ENCODE peak calls at places on chromosome 7, in seven cellular contexts. One of them, this sample, is unnamed.

GRCh38 chr7:468681-469590 is 50.7 kb downstream of the PDGFA start:
- DNase-seq in glutamatergic neuron: no peak
- DNase-seq in IMR-90: peak
- DNase-seq in choroid plexus epithelial cell: peak
- DNase-seq in colonic mucosa: no peak
- DNase-seq in body of pancreas: peak
- DNase-seq in HepG2: no peak
- DNase-seq in this sample: no peak

GRCh38 chr7:3037259-3037658 is 6.4 kb downstream of the CARD11 start:
- DNase-seq in colonic mucosa: no peak
- DNase-seq in HepG2: no peak
- DNase-seq in IMR-90: no peak
- DNase-seq in glutamatergic neuron: no peak
- DNase-seq in body of pancreas: no peak
- DNase-seq in choroid plexus epithelial cell: no peak
- DNase-seq in this sample: no peak

GRCh38 chr7:33979807-33980355 is 74.5 kb downstream of the BMPER start:
- DNase-seq in colonic mucosa: no peak
- DNase-seq in IMR-90: peak
- DNase-seq in HepG2: peak
- DNase-seq in choroid plexus epithelial cell: peak
- DNase-seq in body of pancreas: no peak
- DNase-seq in glutamatergic neuron: no peak
- DNase-seq in this sample: peak

GRCh38 chr7:155228459-155228845 is 69.2 kb upstream of the INSIG1 start:
- DNase-seq in colonic mucosa: no peak
- DNase-seq in IMR-90: peak
- DNase-seq in body of pancreas: no peak
- DNase-seq in choroid plexus epithelial cell: no peak
- DNase-seq in glutamatergic neuron: no peak
- DNase-seq in HepG2: no peak
- DNase-seq in this sample: no peak

GRCh38 chr7:2639994-2640830 is 8.4 kb downstream of the TTYH3 start:
- DNase-seq in glutamatergic neuron: peak
- DNase-seq in HepG2: no peak
- DNase-seq in IMR-90: no peak
- DNase-seq in colonic mucosa: no peak
- DNase-seq in body of pancreas: peak
- DNase-seq in choroid plexus epithelial cell: no peak
- DNase-seq in this sample: no peak

GRCh38 chr7:91193141-91193540 is 71.1 kb upstream of the FZD1 start:
- DNase-seq in choroid plexus epithelial cell: peak
- DNase-seq in glutamatergic neuron: no peak
- DNase-seq in IMR-90: peak
- DNase-seq in colonic mucosa: no peak
- DNase-seq in body of pancreas: no peak
- DNase-seq in HepG2: no peak
- DNase-seq in this sample: no peak

GRCh38 chr7:133253522-133253882 is 624 bp downstream of the EXOC4 start:
- DNase-seq in HepG2: peak
- DNase-seq in glutamatergic neuron: no peak
- DNase-seq in choroid plexus epithelial cell: peak
- DNase-seq in colonic mucosa: peak
- DNase-seq in body of pancreas: peak
- DNase-seq in IMR-90: peak
- DNase-seq in this sample: no peak

GRCh38 chr7:35716038-35716803 is 21.3 kb upstream of the HERPUD2 start:
- DNase-seq in HepG2: no peak
- DNase-seq in colonic mucosa: no peak
- DNase-seq in IMR-90: peak
- DNase-seq in glutamatergic neuron: no peak
- DNase-seq in choroid plexus epithelial cell: peak
- DNase-seq in body of pancreas: peak
- DNase-seq in this sample: no peak

GRCh38 chr7:72077776-72078175 is 334.4 kb downstream of the CALN1 start:
- DNase-seq in HepG2: no peak
- DNase-seq in colonic mucosa: no peak
- DNase-seq in glutamatergic neuron: no peak
- DNase-seq in choroid plexus epithelial cell: no peak
- DNase-seq in body of pancreas: no peak
- DNase-seq in IMR-90: no peak
- DNase-seq in this sample: no peak

GRCh38 chr7:18357691-18358090 is 137.9 kb upstream of the HDAC9 start:
- DNase-seq in colonic mucosa: no peak
- DNase-seq in glutamatergic neuron: no peak
- DNase-seq in IMR-90: peak
- DNase-seq in choroid plexus epithelial cell: peak
- DNase-seq in body of pancreas: no peak
- DNase-seq in HepG2: no peak
- DNase-seq in this sample: peak

GRCh38 chr7:122626785-122627184 is 72.1 kb downstream of the RNF133 start:
- DNase-seq in glutamatergic neuron: no peak
- DNase-seq in choroid plexus epithelial cell: no peak
- DNase-seq in IMR-90: no peak
- DNase-seq in HepG2: no peak
- DNase-seq in body of pancreas: no peak
- DNase-seq in colonic mucosa: no peak
- DNase-seq in this sample: no peak

GRCh38 chr7:150986099-150986512 is 4.7 kb upstream of the NOS3 start:
- DNase-seq in body of pancreas: peak
- DNase-seq in IMR-90: peak
- DNase-seq in HepG2: no peak
- DNase-seq in glutamatergic neuron: peak
- DNase-seq in colonic mucosa: peak
- DNase-seq in choroid plexus epithelial cell: peak
- DNase-seq in this sample: peak

GRCh38 chr7:24127930-24128329 is 156.1 kb upstream of the NPY start:
- DNase-seq in HepG2: no peak
- DNase-seq in colonic mucosa: no peak
- DNase-seq in body of pancreas: no peak
- DNase-seq in IMR-90: no peak
- DNase-seq in glutamatergic neuron: no peak
- DNase-seq in choroid plexus epithelial cell: no peak
- DNase-seq in this sample: no peak

GRCh38 chr7:45217358-45217757 is 59.8 kb downstream of the RAMP3 start:
- DNase-seq in body of pancreas: no peak
- DNase-seq in colonic mucosa: no peak
- DNase-seq in choroid plexus epithelial cell: peak
- DNase-seq in glutamatergic neuron: no peak
- DNase-seq in HepG2: peak
- DNase-seq in IMR-90: no peak
- DNase-seq in this sample: peak

GRCh38 chr7:148584154-148584827 is 6.3 kb upstream of the C7orf33 start:
- DNase-seq in colonic mucosa: no peak
- DNase-seq in HepG2: no peak
- DNase-seq in IMR-90: no peak
- DNase-seq in body of pancreas: no peak
- DNase-seq in glutamatergic neuron: no peak
- DNase-seq in choroid plexus epithelial cell: no peak
- DNase-seq in this sample: no peak

GRCh38 chr7:150451097-150451793 is 815 bp downstream of the GIMAP8 start:
- DNase-seq in HepG2: no peak
- DNase-seq in colonic mucosa: peak
- DNase-seq in body of pancreas: peak
- DNase-seq in glutamatergic neuron: no peak
- DNase-seq in choroid plexus epithelial cell: no peak
- DNase-seq in IMR-90: no peak
- DNase-seq in this sample: no peak

GRCh38 chr7:3510101-3511020 is 209.3 kb downstream of the SDK1 start:
- DNase-seq in body of pancreas: no peak
- DNase-seq in choroid plexus epithelial cell: peak
- DNase-seq in glutamatergic neuron: no peak
- DNase-seq in HepG2: no peak
- DNase-seq in IMR-90: peak
- DNase-seq in colonic mucosa: no peak
- DNase-seq in this sample: no peak

GRCh38 chr7:77570330-77571011 is 33.4 kb downstream of the PTPN12 start:
- DNase-seq in IMR-90: peak
- DNase-seq in glutamatergic neuron: no peak
- DNase-seq in colonic mucosa: no peak
- DNase-seq in choroid plexus epithelial cell: peak
- DNase-seq in HepG2: peak
- DNase-seq in body of pancreas: no peak
- DNase-seq in this sample: no peak

GRCh38 chr7:35874881-35875280 is 74.0 kb downstream of the SEPTIN7 start:
- DNase-seq in colonic mucosa: no peak
- DNase-seq in IMR-90: no peak
- DNase-seq in HepG2: no peak
- DNase-seq in choroid plexus epithelial cell: peak
- DNase-seq in glutamatergic neuron: no peak
- DNase-seq in body of pancreas: no peak
- DNase-seq in this sample: no peak

GRCh38 chr7:30730996-30731395 is 20.9 kb upstream of the INMT start:
- DNase-seq in glutamatergic neuron: no peak
- DNase-seq in IMR-90: no peak
- DNase-seq in body of pancreas: no peak
- DNase-seq in choroid plexus epithelial cell: no peak
- DNase-seq in HepG2: no peak
- DNase-seq in colonic mucosa: no peak
- DNase-seq in this sample: no peak

GRCh38 chr7:51316262-51316665 is 345 bp downstream of the COBL start:
- DNase-seq in colonic mucosa: peak
- DNase-seq in IMR-90: no peak
- DNase-seq in glutamatergic neuron: peak
- DNase-seq in body of pancreas: peak
- DNase-seq in choroid plexus epithelial cell: no peak
- DNase-seq in HepG2: no peak
- DNase-seq in this sample: peak

GRCh38 chr7:51620690-51621089 is 304.1 kb upstream of the COBL start:
- DNase-seq in body of pancreas: no peak
- DNase-seq in IMR-90: no peak
- DNase-seq in HepG2: no peak
- DNase-seq in choroid plexus epithelial cell: no peak
- DNase-seq in glutamatergic neuron: no peak
- DNase-seq in colonic mucosa: no peak
- DNase-seq in this sample: no peak

GRCh38 chr7:3493499-3493898 is 192.4 kb downstream of the SDK1 start:
- DNase-seq in colonic mucosa: no peak
- DNase-seq in HepG2: peak
- DNase-seq in glutamatergic neuron: no peak
- DNase-seq in IMR-90: peak
- DNase-seq in choroid plexus epithelial cell: peak
- DNase-seq in body of pancreas: no peak
- DNase-seq in this sample: peak

GRCh38 chr7:132083126-132084123 is 492.8 kb downstream of the PLXNA4 start:
- DNase-seq in glutamatergic neuron: no peak
- DNase-seq in body of pancreas: no peak
- DNase-seq in choroid plexus epithelial cell: no peak
- DNase-seq in colonic mucosa: no peak
- DNase-seq in IMR-90: no peak
- DNase-seq in HepG2: no peak
- DNase-seq in this sample: no peak

GRCh38 chr7:127765150-127765549 is 113.2 kb downstream of the SND1 start:
- DNase-seq in HepG2: no peak
- DNase-seq in IMR-90: no peak
- DNase-seq in choroid plexus epithelial cell: no peak
- DNase-seq in glutamatergic neuron: no peak
- DNase-seq in colonic mucosa: no peak
- DNase-seq in body of pancreas: no peak
- DNase-seq in this sample: no peak

GRCh38 chr7:2814682-2815522 is 29.2 kb downstream of the GNA12 start:
- DNase-seq in HepG2: no peak
- DNase-seq in colonic mucosa: no peak
- DNase-seq in body of pancreas: no peak
- DNase-seq in glutamatergic neuron: no peak
- DNase-seq in choroid plexus epithelial cell: peak
- DNase-seq in IMR-90: no peak
- DNase-seq in this sample: no peak

GRCh38 chr7:48192996-48193395 is 21.7 kb downstream of the ABCA13 start:
- DNase-seq in body of pancreas: no peak
- DNase-seq in IMR-90: no peak
- DNase-seq in HepG2: no peak
- DNase-seq in colonic mucosa: no peak
- DNase-seq in choroid plexus epithelial cell: no peak
- DNase-seq in glutamatergic neuron: no peak
- DNase-seq in this sample: no peak
- TF ChIP-seq CTCF in body of pancreas: no peak
- TF ChIP-seq CTCF in IMR-90: no peak
- TF ChIP-seq CTCF in HepG2: no peak
- TF ChIP-seq CTCF in colonic mucosa: no peak
- TF ChIP-seq CTCF in choroid plexus epithelial cell: no peak
- TF ChIP-seq CTCF in glutamatergic neuron: no peak
- TF ChIP-seq CTCF in this sample: no peak

GRCh38 chr7:47792521-47793121 is 155.6 kb downstream of the PKD1L1 start:
- DNase-seq in colonic mucosa: no peak
- DNase-seq in HepG2: no peak
- DNase-seq in choroid plexus epithelial cell: peak
- DNase-seq in body of pancreas: no peak
- DNase-seq in glutamatergic neuron: no peak
- DNase-seq in IMR-90: no peak
- DNase-seq in this sample: peak
- TF ChIP-seq CTCF in colonic mucosa: peak
- TF ChIP-seq CTCF in HepG2: peak
- TF ChIP-seq CTCF in choroid plexus epithelial cell: peak
- TF ChIP-seq CTCF in body of pancreas: peak
- TF ChIP-seq CTCF in glutamatergic neuron: no peak
- TF ChIP-seq CTCF in IMR-90: no peak
- TF ChIP-seq CTCF in this sample: no peak

GRCh38 chr7:142443614-142444013 is 185.8 kb upstream of the PRSS58 start:
- DNase-seq in glutamatergic neuron: no peak
- DNase-seq in body of pancreas: no peak
- DNase-seq in choroid plexus epithelial cell: peak
- DNase-seq in HepG2: no peak
- DNase-seq in colonic mucosa: no peak
- DNase-seq in IMR-90: peak
- DNase-seq in this sample: no peak

GRCh38 chr7:142440219-142441073 is 182.6 kb upstream of the PRSS58 start:
- DNase-seq in glutamatergic neuron: no peak
- DNase-seq in HepG2: peak
- DNase-seq in colonic mucosa: no peak
- DNase-seq in body of pancreas: no peak
- DNase-seq in IMR-90: peak
- DNase-seq in choroid plexus epithelial cell: peak
- DNase-seq in this sample: peak

GRCh38 chr7:142441074-142441403 is 183.2 kb upstream of the PRSS58 start:
- DNase-seq in IMR-90: no peak
- DNase-seq in HepG2: no peak
- DNase-seq in body of pancreas: no peak
- DNase-seq in choroid plexus epithelial cell: no peak
- DNase-seq in colonic mucosa: no peak
- DNase-seq in glutamatergic neuron: no peak
- DNase-seq in this sample: no peak

GRCh38 chr7:142450206-142450605 is 192.3 kb upstream of the PRSS58 start:
- DNase-seq in body of pancreas: no peak
- DNase-seq in HepG2: no peak
- DNase-seq in IMR-90: no peak
- DNase-seq in colonic mucosa: no peak
- DNase-seq in choroid plexus epithelial cell: no peak
- DNase-seq in glutamatergic neuron: no peak
- DNase-seq in this sample: no peak

GRCh38 chr7:142445019-142445686 is 187.3 kb upstream of the PRSS58 start:
- DNase-seq in choroid plexus epithelial cell: no peak
- DNase-seq in body of pancreas: no peak
- DNase-seq in colonic mucosa: no peak
- DNase-seq in IMR-90: no peak
- DNase-seq in HepG2: no peak
- DNase-seq in glutamatergic neuron: peak
- DNase-seq in this sample: no peak
- TF ChIP-seq CTCF in choroid plexus epithelial cell: peak
- TF ChIP-seq CTCF in body of pancreas: no peak
- TF ChIP-seq CTCF in colonic mucosa: no peak
- TF ChIP-seq CTCF in IMR-90: peak
- TF ChIP-seq CTCF in HepG2: peak
- TF ChIP-seq CTCF in glutamatergic neuron: peak
- TF ChIP-seq CTCF in this sample: no peak

GRCh38 chr7:55550010-55550409 is 22.3 kb downstream of the VOPP1 start:
- DNase-seq in IMR-90: no peak
- DNase-seq in glutamatergic neuron: no peak
- DNase-seq in body of pancreas: peak
- DNase-seq in HepG2: no peak
- DNase-seq in colonic mucosa: peak
- DNase-seq in choroid plexus epithelial cell: no peak
- DNase-seq in this sample: no peak
- TF ChIP-seq CTCF in IMR-90: no peak
- TF ChIP-seq CTCF in glutamatergic neuron: no peak
- TF ChIP-seq CTCF in body of pancreas: peak
- TF ChIP-seq CTCF in HepG2: no peak
- TF ChIP-seq CTCF in colonic mucosa: peak
- TF ChIP-seq CTCF in choroid plexus epithelial cell: no peak
- TF ChIP-seq CTCF in this sample: no peak